ENCODE peak calls at places on chromosome 7, in four cellular contexts. D is heart left ventricle, H is AG04450, E is right atrium auricular region. V is an unnamed sample.

GRCh38 chr7:94656925-94657731 is 1.2 kb upstream of the SGCE start:
- DNase-seq in E (no peak), H (no peak), D (no peak), V (no peak)

GRCh38 chr7:123570390-123571182 is 13.0 kb upstream of the NDUFA5 start:
- DNase-seq in E (no peak), H (no peak), D (no peak), V (no peak)

GRCh38 chr7:17380696-17381662 is 82.5 kb downstream of the AHR start:
- DNase-seq in H (no peak), D (no peak), E (no peak), V (no peak)

GRCh38 chr7:45088821-45089313 is at the start of gene NACAD:
- DNase-seq in D (peak), H (no peak), E (no peak), V (no peak)

GRCh38 chr7:64515781-64516180 is 47.1 kb downstream of the ZNF680 start:
- DNase-seq in H (no peak), E (no peak), D (no peak), V (no peak)

GRCh38 chr7:92717982-92718716 is 118.2 kb downstream of the CDK6 start:
- DNase-seq in H (no peak), E (peak), D (peak), V (no peak)

GRCh38 chr7:42572046-42572445 is 335.0 kb upstream of the GLI3 start:
- DNase-seq in D (no peak), H (no peak), E (no peak), V (no peak)

GRCh38 chr7:51017576-51018535 is 235.2 kb upstream of the GRB10 start:
- DNase-seq in D (no peak), H (no peak), E (peak), V (peak)

GRCh38 chr7:100154651-100155491 is 3.7 kb downstream of the TRAPPC14 start:
- DNase-seq in E (no peak), D (no peak), H (no peak), V (no peak)

GRCh38 chr7:38185395-38185920 is 7.4 kb downstream of the STARD3NL start:
- DNase-seq in H (no peak), E (no peak), D (no peak), V (no peak)

GRCh38 chr7:87600130-87601124 is at the start of gene ABCB1:
- DNase-seq in H (no peak), D (peak), E (peak), V (no peak)

GRCh38 chr7:146902728-146903127 is 786.1 kb downstream of the CNTNAP2 start:
- DNase-seq in H (no peak), D (no peak), E (no peak), V (no peak)

GRCh38 chr7:31104361-31105255 is 52.5 kb downstream of the ADCYAP1R1 start:
- DNase-seq in H (no peak), E (no peak), D (no peak), V (peak)

GRCh38 chr7:75869776-75870379 is 9.0 kb upstream of the RHBDD2 start:
- DNase-seq in H (no peak), D (no peak), E (no peak), V (no peak)

GRCh38 chr7:120337308-120337907 is 64.4 kb downstream of the KCND2 start:
- DNase-seq in H (no peak), D (no peak), E (no peak), V (no peak)

GRCh38 chr7:78472519-78472918 is 673.9 kb downstream of the PHTF2 start:
- DNase-seq in H (peak), D (no peak), E (no peak), V (no peak)

GRCh38 chr7:80450621-80451308 is 61.1 kb downstream of the GNAT3 start:
- DNase-seq in D (no peak), E (no peak), H (no peak), V (no peak)

GRCh38 chr7:214410-215212 is 22.2 kb downstream of the FAM20C start:
- DNase-seq in D (no peak), H (no peak), E (no peak), V (no peak)

GRCh38 chr7:130273081-130273699 is 6.5 kb downstream of the CPA2 start:
- DNase-seq in H (peak), E (no peak), D (peak), V (no peak)

DNA sequence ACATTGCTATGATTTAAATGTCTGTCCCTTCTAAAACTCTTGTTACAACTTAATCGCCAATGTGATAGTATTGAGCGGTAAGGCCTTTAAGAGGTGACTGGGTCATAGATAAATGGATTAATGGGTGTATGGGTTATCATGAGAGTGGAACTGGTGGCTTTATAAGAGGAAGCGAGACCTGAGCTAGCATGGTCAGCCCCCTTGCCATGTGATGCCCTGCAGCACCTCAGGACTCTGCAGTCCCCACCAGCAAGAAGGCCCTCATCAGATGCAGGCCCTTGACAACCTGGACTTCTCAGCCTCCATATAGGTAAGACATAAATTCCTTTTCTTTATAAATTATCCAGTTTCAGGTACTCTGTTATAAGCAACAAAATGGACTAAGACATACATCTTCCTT is 15.6 kb downstream of the PARP12 start:
- DNase-seq in E (no peak), H (no peak), D (no peak), V (no peak)
- H3K27ac ChIP-seq in E (no peak), H (no peak), D (no peak), V (no peak)

GRCh38 chr7:106959753-106960152 is 84.8 kb upstream of the PRKAR2B start:
- DNase-seq in H (no peak), E (no peak), D (no peak), V (no peak)
- H3K27ac ChIP-seq in H (no peak), E (no peak), D (no peak), V (no peak)

DNA sequence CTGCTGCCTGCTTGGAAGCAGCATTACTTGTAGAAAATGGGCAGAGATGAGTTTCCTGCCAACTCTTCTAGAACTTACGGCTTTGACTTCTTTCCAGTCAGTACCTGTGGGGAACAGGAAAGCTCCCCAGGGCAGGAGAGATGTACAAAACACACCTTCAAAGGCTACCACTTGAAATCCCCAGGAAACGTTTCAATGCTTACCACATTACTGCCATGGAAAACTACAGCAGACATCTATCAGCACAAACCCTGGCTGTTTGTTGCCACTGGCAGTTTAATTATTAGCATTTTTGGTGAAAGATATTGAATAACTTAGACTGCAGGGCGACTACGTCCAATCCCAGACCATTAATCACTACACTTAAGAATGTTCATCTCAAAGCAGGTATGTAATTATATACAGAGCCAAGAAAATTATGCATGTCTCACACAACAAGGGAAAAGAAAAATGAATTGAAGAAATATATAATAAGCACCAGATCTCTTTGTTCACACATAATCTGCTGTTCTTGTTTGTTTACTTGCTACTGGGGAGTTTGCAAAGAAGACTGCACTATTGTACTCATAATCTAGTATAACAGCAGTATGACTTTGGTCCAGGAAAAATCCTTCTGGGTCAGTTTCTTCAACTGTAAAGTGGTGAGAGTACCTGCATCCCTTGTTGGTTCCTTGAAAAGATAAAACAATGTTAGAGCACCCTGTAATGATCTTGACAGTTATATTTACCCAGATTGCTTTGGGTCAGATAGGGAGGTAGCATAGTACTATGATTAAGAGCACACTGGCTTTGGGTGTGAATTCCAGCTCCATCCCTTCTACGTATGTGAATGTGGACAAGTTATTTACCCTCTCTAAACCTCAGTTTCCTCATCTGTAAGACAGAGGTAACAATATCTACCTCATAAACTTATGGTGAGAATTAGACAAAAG is 138.3 kb downstream of the DOCK4 start:
- DNase-seq in H (no peak), D (no peak), E (no peak), V (no peak)
- H3K27ac ChIP-seq in H (no peak), D (no peak), E (no peak), V (no peak)

GRCh38 chr7:143285454-143285756 is 647 bp downstream of the TMEM139 start:
- DNase-seq in H (no peak), D (no peak), E (no peak), V (no peak)
- H3K27ac ChIP-seq in H (no peak), D (no peak), E (no peak), V (no peak)

GRCh38 chr7:129055861-129056464 is 1.1 kb upstream of the TNPO3 start:
- DNase-seq in H (no peak), E (peak), D (no peak), V (no peak)
- H3K27ac ChIP-seq in H (no peak), E (no peak), D (no peak), V (no peak)

GRCh38 chr7:155222046-155222445 is 75.6 kb upstream of the INSIG1 start:
- DNase-seq in D (no peak), H (no peak), E (no peak), V (no peak)
- H3K27ac ChIP-seq in D (no peak), H (no peak), E (no peak), V (no peak)

DNA sequence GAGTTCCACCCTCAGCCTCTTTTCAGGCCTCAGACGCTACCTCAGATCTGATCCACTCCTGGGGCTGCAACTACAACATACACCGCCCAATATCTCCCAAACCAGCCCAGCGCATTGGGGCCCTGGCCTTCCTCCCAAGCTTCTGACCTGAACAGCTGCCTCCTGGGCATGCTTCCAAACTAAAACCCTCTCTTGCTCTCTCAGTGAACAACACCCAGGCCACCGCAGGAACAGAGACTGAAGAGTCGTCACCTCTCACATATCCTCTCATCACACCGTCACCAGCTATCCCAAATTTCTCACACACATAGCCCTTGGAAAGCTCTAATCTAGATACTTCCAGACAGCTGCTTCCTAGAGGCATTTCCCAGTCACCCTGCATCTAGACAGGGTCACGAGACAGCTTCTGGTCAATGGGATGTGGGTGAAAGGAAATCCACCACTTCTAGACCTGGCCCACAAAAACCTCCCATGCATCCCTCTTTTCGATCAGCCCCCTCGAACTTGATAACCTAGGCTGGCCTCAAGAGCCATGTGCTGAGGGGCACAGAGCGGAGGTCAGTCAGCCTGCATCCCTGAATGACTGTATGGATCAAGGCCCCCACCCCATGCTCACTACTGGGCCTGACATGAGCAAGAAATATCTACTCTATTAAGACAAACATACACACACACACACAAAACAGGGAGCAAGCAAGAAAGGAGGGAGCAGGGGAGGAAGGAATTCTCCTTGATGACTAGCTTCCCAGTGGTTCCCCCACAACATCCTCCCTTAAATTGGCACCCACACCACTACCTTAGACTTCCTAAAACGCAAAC is 1.8 kb downstream of the PARP12 start:
- DNase-seq in E (peak), D (peak), H (peak), V (no peak)
- H3K27ac ChIP-seq in E (peak), D (no peak), H (peak), V (peak)

GRCh38 chr7:7651479-7651878 is 10.9 kb downstream of the UMAD1 start:
- DNase-seq in H (no peak), D (no peak), E (no peak), V (no peak)
- H3K27ac ChIP-seq in H (no peak), D (no peak), E (no peak), V (no peak)